ENCODE peak calls at places on chromosomes 7 and 10, in eight cellular contexts. Q is astrocyte of the cerebellum, N is upper lobe of left lung, R is IMR-90, V is hepatocyte, H is fibroblast of lung, T is BE2C, W is psoas muscle. Y is an unnamed sample.

GRCh38 chr10:103417601-103418000 is 21.2 kb downstream of the PDCD11 start:
- DNase-seq in T (no peak), Q (no peak), H (no peak), R (no peak), W (no peak), V (no peak), N (no peak), Y (no peak)

GRCh38 chr7:38222481-38223096 is 44.5 kb downstream of the STARD3NL start:
- DNase-seq in R (peak), T (peak), N (no peak), Q (peak), V (peak), W (no peak), H (peak), Y (peak)

GRCh38 chr7:114085592-114086490 is 167.0 kb upstream of the PPP1R3A start:
- DNase-seq in W (peak), H (peak), T (peak), Q (no peak), N (peak), V (peak), R (peak), Y (peak)

GRCh38 chr10:83606275-83606674 is 533.0 kb upstream of the GHITM start:
- DNase-seq in T (no peak), Q (no peak), N (no peak), V (no peak), R (no peak), W (no peak), H (peak), Y (peak)

GRCh38 chr10:15200626-15201025 is 32.1 kb upstream of the NMT2 start:
- DNase-seq in W (no peak), T (no peak), V (peak), R (peak), N (no peak), H (peak), Q (peak), Y (peak)

GRCh38 chr7:87398441-87398840 is 53.0 kb downstream of the CROT start:
- DNase-seq in W (no peak), N (no peak), R (peak), Q (peak), T (no peak), H (peak), V (no peak), Y (peak)

GRCh38 chr7:77940647-77941046 is 142.1 kb downstream of the PHTF2 start:
- DNase-seq in T (peak), N (no peak), Q (peak), W (no peak), H (peak), R (peak), V (peak), Y (peak)

GRCh38 chr7:1021366-1021765 is 23.0 kb upstream of the GPR146 start:
- DNase-seq in Q (no peak), V (no peak), N (no peak), T (peak), H (no peak), R (no peak), W (peak), Y (no peak)

GRCh38 chr10:61639952-61640351 is 22.8 kb upstream of the CABCOCO1 start:
- DNase-seq in W (no peak), H (no peak), N (no peak), V (no peak), T (no peak), Q (no peak), R (peak), Y (no peak)

GRCh38 chr7:75630549-75630948 is 108.2 kb downstream of the HIP1 start:
- DNase-seq in W (no peak), H (no peak), Q (no peak), R (no peak), T (no peak), V (no peak), N (no peak), Y (no peak)

GRCh38 chr7:114083714-114084113 is 164.9 kb upstream of the PPP1R3A start:
- DNase-seq in N (no peak), Q (no peak), H (no peak), T (no peak), V (no peak), W (no peak), R (no peak), Y (no peak)

DNA sequence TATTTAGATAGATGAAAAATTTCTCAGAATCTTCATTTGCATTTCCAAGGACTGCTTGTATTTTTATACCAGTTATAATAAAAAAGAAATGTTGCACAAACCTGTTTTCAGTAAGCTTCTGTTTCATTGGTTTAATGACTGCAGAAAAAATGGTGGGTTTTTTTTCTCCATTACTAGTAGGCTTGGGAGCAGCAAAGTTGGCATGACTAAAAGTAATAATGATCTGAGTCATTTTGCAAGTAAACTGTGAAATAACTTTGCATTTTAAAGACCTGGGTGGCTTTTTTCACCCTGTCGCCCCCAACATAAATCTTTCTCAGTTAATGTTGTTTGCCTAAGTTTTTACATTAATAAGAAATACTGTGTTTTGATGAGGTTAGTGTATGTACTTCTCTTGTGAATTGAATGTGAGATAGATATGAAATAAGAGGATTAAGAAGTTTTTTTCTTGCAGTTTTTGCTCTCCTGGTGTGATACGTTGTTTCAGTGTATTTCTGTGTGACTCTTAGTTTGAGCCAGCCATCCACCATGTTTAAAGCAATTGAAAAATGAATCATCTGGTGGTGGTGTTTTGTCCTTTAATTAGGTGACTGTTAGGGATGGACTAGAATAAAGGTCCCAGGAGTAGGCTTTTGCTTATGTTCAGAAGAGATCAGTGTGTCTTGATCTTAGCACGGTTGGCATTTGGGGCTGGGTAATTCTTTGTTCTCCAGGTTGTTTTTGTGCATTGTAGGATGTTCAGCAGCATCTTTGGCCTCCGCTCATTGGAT is 1.8 kb downstream of the GNAI1 start:
- DNase-seq in Q (no peak), N (no peak), T (no peak), R (peak), W (no peak), H (peak), V (peak), Y (peak)
- H3K4me3 ChIP-seq in Q (peak), N (no peak), T (peak), R (peak), W (peak), H (peak), V (peak), Y (peak)

GRCh38 chr7:158648787-158649186 is 55.8 kb downstream of the NCAPG2 start:
- DNase-seq in V (no peak), T (no peak), H (peak), R (no peak), N (no peak), Q (peak), W (no peak), Y (no peak)

GRCh38 chr7:158645842-158646241 is 58.2 kb upstream of the PTPRN2 start:
- DNase-seq in R (no peak), V (no peak), H (no peak), Q (no peak), T (no peak), W (no peak), N (no peak), Y (no peak)

GRCh38 chr7:158647475-158647792 is 57.2 kb downstream of the NCAPG2 start:
- DNase-seq in H (no peak), N (no peak), R (no peak), W (no peak), Q (no peak), V (no peak), T (no peak), Y (no peak)

GRCh38 chr7:158648168-158648567 is 56.4 kb downstream of the NCAPG2 start:
- DNase-seq in N (no peak), H (no peak), R (no peak), W (no peak), Q (no peak), T (no peak), V (no peak), Y (no peak)

DNA sequence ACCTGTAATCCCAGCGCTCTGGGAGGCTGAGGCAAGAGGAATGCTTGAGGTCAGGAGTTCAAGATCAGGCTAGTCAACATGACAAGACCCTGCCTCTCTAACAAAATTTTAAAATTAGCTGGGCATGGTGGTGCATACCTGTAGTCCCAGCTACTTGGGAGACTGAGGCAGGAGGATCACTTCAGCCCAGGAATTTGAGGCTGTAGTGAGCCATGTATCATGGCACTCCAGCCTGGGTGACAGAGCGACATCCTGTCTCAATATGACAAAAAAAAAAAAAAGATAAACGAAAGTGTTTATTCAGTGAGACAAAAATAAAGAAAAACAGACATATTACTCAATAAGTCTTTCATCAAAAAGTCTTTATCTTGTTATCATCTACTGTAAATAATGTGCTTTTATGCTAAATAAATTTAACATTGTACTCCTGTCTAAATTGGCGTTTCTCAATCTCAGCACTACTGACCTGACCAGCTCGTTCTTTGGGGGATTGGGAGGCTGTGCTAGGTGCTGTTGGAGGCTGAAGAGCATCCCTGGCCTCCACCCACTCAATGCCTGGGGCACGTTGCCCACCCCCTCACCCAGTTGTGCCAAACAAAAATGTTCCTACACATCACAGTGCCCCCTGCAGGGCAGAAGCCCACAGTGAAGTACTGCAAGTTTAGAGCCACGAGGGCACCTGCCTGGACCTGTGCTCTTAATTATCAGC is 57.7 kb downstream of the NCAPG2 start:
- DNase-seq in V (no peak), H (no peak), Q (no peak), R (no peak), W (no peak), N (no peak), T (peak), Y (no peak)
- TF ChIP-seq CTCF in V (peak), H (no peak), Q (peak), R (no peak), W (peak), N (no peak), T (peak), Y (peak)

GRCh38 chr10:59906417-59907202 is at the start of gene CCDC6:
- DNase-seq in R (peak), W (peak), T (peak), Q (peak), H (peak), N (peak), V (peak), Y (peak)

GRCh38 chr10:59908808-59909143 is 2.4 kb upstream of the CCDC6 start:
- DNase-seq in H (no peak), W (no peak), N (no peak), R (no peak), V (no peak), Q (no peak), T (no peak), Y (no peak)

GRCh38 chr10:59905735-59906416 is 480 bp downstream of the CCDC6 start:
- DNase-seq in W (peak), N (no peak), R (no peak), Q (no peak), V (peak), H (no peak), T (peak), Y (no peak)

GRCh38 chr10:59907918-59908807 is 1.8 kb upstream of the CCDC6 start:
- DNase-seq in W (no peak), H (peak), T (no peak), V (peak), N (peak), R (peak), Q (peak), Y (peak)

GRCh38 chr10:59907537-59907917 is 1.2 kb upstream of the CCDC6 start:
- DNase-seq in Q (no peak), N (no peak), V (no peak), R (no peak), W (no peak), H (no peak), T (no peak), Y (no peak)
- H3K4me3 ChIP-seq in Q (no peak), N (no peak), V (peak), R (peak), W (peak), H (peak), T (no peak), Y (peak)

GRCh38 chr10:6669269-6669859 is 89.3 kb upstream of the PRKCQ start:
- DNase-seq in V (peak), T (no peak), N (no peak), W (no peak), R (peak), Q (peak), H (peak), Y (peak)

GRCh38 chr10:6671976-6672375 is 91.9 kb upstream of the PRKCQ start:
- DNase-seq in R (peak), W (no peak), Q (no peak), T (no peak), V (no peak), H (no peak), N (no peak), Y (no peak)

GRCh38 chr10:6665847-6666246 is 85.8 kb upstream of the PRKCQ start:
- DNase-seq in H (no peak), W (no peak), Q (no peak), V (no peak), R (no peak), T (no peak), N (no peak), Y (no peak)

GRCh38 chr10:6667150-6667549 is 87.1 kb upstream of the PRKCQ start:
- DNase-seq in N (no peak), W (no peak), T (no peak), Q (no peak), R (no peak), H (no peak), V (no peak), Y (no peak)

GRCh38 chr10:6667679-6668270 is 87.7 kb upstream of the PRKCQ start:
- DNase-seq in T (peak), R (peak), V (peak), N (no peak), H (peak), W (no peak), Q (peak), Y (peak)
- TF ChIP-seq CTCF in T (peak), R (peak), V (peak), N (peak), H (peak), W (peak), Q (peak), Y (peak)

DNA sequence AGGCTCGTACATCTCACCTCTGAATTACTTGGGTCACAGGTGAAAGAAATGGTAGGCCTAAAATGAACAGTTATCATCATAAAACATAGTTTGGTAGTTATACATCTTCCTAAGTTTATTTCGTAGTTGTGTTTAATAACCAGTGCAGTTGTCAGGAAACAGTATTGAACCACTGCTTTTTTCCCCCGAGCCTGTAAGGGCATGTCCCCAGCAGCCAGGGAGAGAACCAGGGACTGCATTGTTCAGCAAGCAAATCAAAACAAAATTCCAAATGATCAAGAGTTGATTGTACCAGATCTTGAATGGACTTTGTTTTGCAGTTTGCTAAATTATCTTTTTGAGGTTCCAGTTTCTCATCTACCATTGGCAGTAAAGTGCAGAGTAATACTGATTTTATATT is 2.4 kb downstream of the EIF4H start:
- DNase-seq in N (no peak), V (no peak), Q (no peak), H (no peak), T (no peak), W (no peak), R (no peak), Y (no peak)
- H3K4me3 ChIP-seq in N (no peak), V (no peak), Q (peak), H (peak), T (no peak), W (peak), R (no peak), Y (no peak)

GRCh38 chr7:100627238-100627549 is 14.2 kb downstream of the TFR2 start:
- DNase-seq in R (no peak), W (no peak), H (no peak), N (no peak), V (no peak), Q (no peak), T (no peak), Y (no peak)

GRCh38 chr7:100630066-100630465 is 11.3 kb downstream of the TFR2 start:
- DNase-seq in N (no peak), R (no peak), V (no peak), W (no peak), H (no peak), T (no peak), Q (no peak), Y (no peak)

GRCh38 chr7:100626055-100626454 is 13.7 kb downstream of the MOSPD3 start:
- DNase-seq in T (no peak), V (no peak), N (no peak), R (no peak), Q (no peak), H (no peak), W (no peak), Y (no peak)

GRCh38 chr7:100626530-100627237 is 14.3 kb downstream of the MOSPD3 start:
- DNase-seq in T (peak), N (peak), Q (peak), R (peak), V (peak), H (peak), W (peak), Y (peak)

GRCh38 chr7:100629117-100629711 is 12.1 kb downstream of the TFR2 start:
- DNase-seq in H (no peak), V (no peak), R (no peak), N (peak), Q (no peak), T (peak), W (no peak), Y (no peak)
- TF ChIP-seq CTCF in H (no peak), V (no peak), R (peak), N (no peak), Q (peak), T (peak), W (no peak), Y (peak)

GRCh38 chr10:24952146-24952700 is at the start of gene PRTFDC1:
- DNase-seq in T (peak), Q (no peak), W (peak), V (peak), N (peak), H (peak), R (no peak), Y (no peak)

GRCh38 chr10:24949616-24950015 is 2.8 kb downstream of the PRTFDC1 start:
- DNase-seq in W (no peak), N (no peak), T (no peak), H (no peak), V (no peak), Q (no peak), R (no peak), Y (no peak)

GRCh38 chr10:24950439-24950838 is 2.0 kb downstream of the PRTFDC1 start:
- DNase-seq in N (no peak), V (no peak), H (no peak), T (no peak), W (no peak), Q (no peak), R (no peak), Y (no peak)

GRCh38 chr10:24952701-24953349 is 419 bp upstream of the PRTFDC1 start:
- DNase-seq in Q (no peak), R (peak), V (peak), H (peak), N (peak), W (peak), T (peak), Y (no peak)

DNA sequence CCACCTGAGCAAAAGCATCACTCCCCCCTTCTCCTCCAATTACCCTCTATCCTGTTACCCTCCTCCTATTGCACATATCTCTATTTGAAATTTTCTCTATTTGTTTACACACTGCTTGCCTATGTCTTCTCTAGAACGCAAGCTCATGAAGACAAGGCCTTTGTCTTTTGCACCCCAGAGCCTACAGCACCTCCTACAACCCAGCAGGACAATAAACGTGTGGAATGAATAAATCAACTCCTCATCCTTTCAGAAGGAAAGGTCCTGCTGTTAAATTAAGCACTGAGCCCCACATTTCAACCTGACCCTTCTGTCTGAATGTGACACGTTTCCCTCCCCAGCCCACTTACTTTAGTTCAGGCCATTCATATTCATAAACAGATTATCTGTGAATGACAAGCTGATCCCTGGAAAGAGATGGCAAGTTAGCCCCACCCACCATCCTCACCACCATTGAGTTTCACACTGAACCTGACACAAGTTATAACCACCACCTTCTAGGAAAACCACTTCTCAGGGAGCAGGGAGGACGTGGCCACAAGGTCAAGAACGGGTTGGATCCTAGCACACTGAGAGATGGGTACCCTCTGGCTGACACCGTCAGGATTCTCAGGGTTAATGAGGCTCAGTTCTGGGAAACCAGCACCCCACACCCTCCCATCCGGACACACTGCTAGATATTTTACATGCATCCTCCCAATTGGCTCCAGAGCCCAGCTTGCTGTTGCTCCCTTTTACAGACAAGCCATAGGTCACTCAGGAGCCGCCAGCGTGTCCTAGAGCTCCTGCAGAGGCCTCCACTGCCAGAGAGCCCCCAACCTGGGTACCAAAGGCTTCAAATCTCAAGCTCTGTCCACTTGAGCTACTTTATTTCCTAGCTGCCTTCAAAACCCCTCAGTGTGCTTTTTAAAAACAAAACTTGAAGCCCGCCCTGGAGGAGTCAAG is 933 bp downstream of the PRTFDC1 start:
- DNase-seq in W (no peak), H (peak), Q (no peak), R (no peak), V (peak), N (peak), T (peak), Y (no peak)
- H3K4me3 ChIP-seq in W (peak), H (peak), Q (peak), R (peak), V (peak), N (no peak), T (peak), Y (peak)

GRCh38 chr7:117480978-117481377 is 1.2 kb downstream of the CFTR start:
- DNase-seq in R (no peak), Q (no peak), N (no peak), W (no peak), V (peak), T (no peak), H (no peak), Y (no peak)
- TF ChIP-seq CTCF in R (no peak), Q (no peak), N (no peak), W (no peak), V (peak), T (no peak), H (no peak), Y (no peak)

DNA sequence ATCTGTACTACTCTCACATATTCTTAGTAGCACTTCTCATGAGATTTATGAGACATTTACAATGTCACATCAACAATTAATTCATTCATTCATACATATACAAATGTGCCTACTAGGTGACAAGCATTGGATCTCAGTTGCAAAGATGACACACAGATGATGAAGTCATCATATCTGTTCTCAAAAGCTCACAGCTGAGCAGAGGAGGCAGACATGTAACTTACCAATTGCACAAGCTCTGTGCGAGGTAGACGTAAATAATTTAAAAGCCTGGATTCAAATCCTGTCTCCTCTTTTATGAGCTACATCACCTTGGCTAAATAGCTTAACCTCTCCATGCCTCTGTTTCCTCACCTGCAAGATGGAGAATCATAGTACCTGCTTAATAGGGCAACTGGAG is 109.4 kb upstream of the FAM133B start:
- DNase-seq in T (no peak), N (no peak), W (no peak), V (no peak), R (peak), H (peak), Q (no peak), Y (no peak)
- H3K4me3 ChIP-seq in T (no peak), N (no peak), W (no peak), V (no peak), R (no peak), H (no peak), Q (no peak), Y (no peak)

Y was measured in astrocyte of the spinal cord.